ENCODE peak calls at places on chromosomes 13 and 19, in five cellular contexts. X is hepatocyte; K is SW 1271; H is effector memory CD4-positive, alpha-beta T cell; G is DMS79. I is an unnamed sample.

GRCh38 chr19:42693760-42694350 is 46.4 kb downstream of the PSG3 start:
- DNase-seq in H (no peak), K (peak), X (no peak), G (no peak), I (no peak)

GRCh38 chr19:38420935-38421334 is 5.1 kb downstream of the RASGRP4 start:
- DNase-seq in K (no peak), H (no peak), X (no peak), G (no peak), I (no peak)

GRCh38 chr19:51824603-51825002 is 29.6 kb downstream of the FPR3 start:
- DNase-seq in K (no peak), H (no peak), G (no peak), X (no peak), I (no peak)

GRCh38 chr19:17420267-17420924 is 549 bp downstream of the MVB12A start:
- DNase-seq in X (peak), H (no peak), G (no peak), K (peak), I (no peak)

GRCh38 chr19:2117215-2117960 is 20.7 kb downstream of the IZUMO4 start:
- DNase-seq in K (no peak), G (no peak), H (no peak), X (no peak), I (no peak)

GRCh38 chr19:17739121-17739875 is 12.0 kb upstream of the FCHO1 start:
- DNase-seq in H (no peak), X (no peak), G (no peak), K (no peak), I (no peak)

GRCh38 chr13:38002596-38002995 is 133.0 kb upstream of the TRPC4 start:
- DNase-seq in X (no peak), H (no peak), G (no peak), K (no peak), I (no peak)

GRCh38 chr19:38842439-38843174 is 7.2 kb downstream of the HNRNPL start:
- DNase-seq in X (no peak), H (peak), G (no peak), K (no peak), I (peak)

GRCh38 chr13:76638882-76639281 is 247.3 kb downstream of the KCTD12 start:
- DNase-seq in K (no peak), X (no peak), G (no peak), H (no peak), I (no peak)

GRCh38 chr13:37429976-37430375 is 168.6 kb downstream of the POSTN start:
- DNase-seq in K (no peak), H (no peak), G (no peak), X (no peak), I (no peak)